ENCODE peak calls at places on chromosomes 5 and 9, in seven cellular contexts. J is OCI-LY7, R is HCT116, C is heart right ventricle, N is mesothelial cell of epicardium, I is testis, E is fibroblast of mammary gland. Y is an unnamed sample.

GRCh38 chr9:109780453-109781033 is 545 bp downstream of the PALM2AKAP2 start:
- DNase-seq in J (no peak), R (no peak), C (no peak), N (no peak), I (no peak), E (peak; percentile 33), Y (no peak)

GRCh38 chr5:44233691-44234090 is 155.5 kb downstream of the FGF10 start:
- DNase-seq in J (no peak), R (no peak), C (no peak), N (no peak), I (no peak), E (no peak), Y (no peak)

GRCh38 chr5:137126829-137127228 is 372.3 kb downstream of the SPOCK1 start:
- DNase-seq in J (no peak), R (no peak), C (no peak), N (no peak), I (no peak), E (no peak), Y (no peak)

GRCh38 chr9:131197160-131197911 is 72.0 kb downstream of the NUP214 start:
- DNase-seq in J (no peak), R (no peak), C (no peak), N (no peak), I (no peak), E (no peak), Y (no peak)

GRCh38 chr9:116985636-116986414 is 298.7 kb downstream of the TRIM32 start:
- DNase-seq in J (no peak), R (no peak), C (no peak), N (no peak), I (no peak), E (no peak), Y (no peak)

GRCh38 chr5:3020426-3020825 is 268.9 kb upstream of the IRX2 start:
- DNase-seq in J (no peak), R (no peak), C (no peak), N (no peak), I (peak; percentile 16), E (no peak), Y (no peak)

GRCh38 chr9:72382405-72382804 is 17.4 kb upstream of the ZFAND5 start:
- DNase-seq in J (no peak), R (no peak), C (no peak), N (no peak), I (peak; percentile 88), E (peak; percentile 59), Y (no peak)

GRCh38 chr5:175683921-175684320 is 26.1 kb downstream of the HRH2 start:
- DNase-seq in J (no peak), R (no peak), C (no peak), N (no peak), I (no peak), E (no peak), Y (no peak)

GRCh38 chr5:174115226-174115625 is 69.7 kb downstream of the NSG2 start:
- DNase-seq in J (no peak), R (no peak), C (no peak), N (no peak), I (no peak), E (no peak), Y (no peak)

GRCh38 chr9:92600742-92601261 is 65.0 kb upstream of the ECM2 start:
- DNase-seq in J (no peak), R (no peak), C (no peak), N (no peak), I (no peak), E (peak; percentile 63), Y (no peak)

GRCh38 chr9:107870221-107870620 is 380.7 kb upstream of the KLF4 start:
- DNase-seq in J (no peak), R (no peak), C (no peak), N (no peak), I (no peak), E (no peak), Y (no peak)

GRCh38 chr5:33761139-33761538 is 130.7 kb downstream of the ADAMTS12 start:
- DNase-seq in J (no peak), R (no peak), C (no peak), N (no peak), I (no peak), E (no peak), Y (no peak)

GRCh38 chr9:124209279-124209678 is 48.5 kb upstream of the NEK6 start:
- DNase-seq in J (no peak), R (no peak), C (no peak), N (no peak), I (no peak), E (no peak), Y (no peak)

GRCh38 chr9:79408617-79409016 is 163.1 kb upstream of the TLE4 start:
- DNase-seq in J (no peak), R (no peak), C (no peak), N (no peak), I (no peak), E (no peak), Y (no peak)

DNA sequence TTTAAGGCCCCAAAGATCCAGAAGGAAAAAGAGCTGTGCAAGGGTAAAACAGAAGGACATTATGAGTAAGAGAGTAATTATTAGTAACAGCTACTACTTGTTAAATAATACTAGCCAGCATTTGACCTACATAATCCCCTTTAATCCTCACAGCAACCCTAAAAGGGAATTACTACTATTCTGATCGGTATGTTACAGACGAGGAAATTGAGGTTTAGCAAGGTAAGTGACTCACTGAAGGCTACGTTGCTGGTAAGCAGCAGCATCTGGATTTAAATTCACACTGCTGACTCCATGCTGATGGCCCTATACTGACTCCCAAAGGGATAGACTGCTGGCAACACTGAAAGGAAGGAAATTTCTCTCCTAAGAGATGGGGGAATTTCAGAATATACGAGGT is 3.7 kb upstream of the FSD1L start:
- DNase-seq in J (no peak), R (no peak), C (no peak), N (no peak), I (no peak), E (peak; percentile 83), Y (no peak)
- TF ChIP-seq CTCF in J (no peak), R (no peak), C (no peak), N (no peak), I (no peak), E (no peak), Y (no peak)

GRCh38 chr9:134585746-134586706 is 55.6 kb upstream of the COL5A1 start:
- DNase-seq in J (no peak), R (no peak), C (no peak), N (no peak), I (no peak), E (peak; percentile 49), Y (no peak)
- TF ChIP-seq CTCF in J (no peak), R (peak; percentile 6), C (no peak), N (no peak), I (no peak), E (no peak), Y (no peak)

GRCh38 chr5:132342291-132343180 is 27.0 kb upstream of the SLC22A5 start:
- DNase-seq in J (no peak), R (no peak), C (no peak), N (no peak), I (no peak), E (no peak), Y (no peak)
- TF ChIP-seq CTCF in J (peak; percentile 28), R (no peak), C (no peak), N (no peak), I (no peak), E (no peak), Y (no peak)

DNA sequence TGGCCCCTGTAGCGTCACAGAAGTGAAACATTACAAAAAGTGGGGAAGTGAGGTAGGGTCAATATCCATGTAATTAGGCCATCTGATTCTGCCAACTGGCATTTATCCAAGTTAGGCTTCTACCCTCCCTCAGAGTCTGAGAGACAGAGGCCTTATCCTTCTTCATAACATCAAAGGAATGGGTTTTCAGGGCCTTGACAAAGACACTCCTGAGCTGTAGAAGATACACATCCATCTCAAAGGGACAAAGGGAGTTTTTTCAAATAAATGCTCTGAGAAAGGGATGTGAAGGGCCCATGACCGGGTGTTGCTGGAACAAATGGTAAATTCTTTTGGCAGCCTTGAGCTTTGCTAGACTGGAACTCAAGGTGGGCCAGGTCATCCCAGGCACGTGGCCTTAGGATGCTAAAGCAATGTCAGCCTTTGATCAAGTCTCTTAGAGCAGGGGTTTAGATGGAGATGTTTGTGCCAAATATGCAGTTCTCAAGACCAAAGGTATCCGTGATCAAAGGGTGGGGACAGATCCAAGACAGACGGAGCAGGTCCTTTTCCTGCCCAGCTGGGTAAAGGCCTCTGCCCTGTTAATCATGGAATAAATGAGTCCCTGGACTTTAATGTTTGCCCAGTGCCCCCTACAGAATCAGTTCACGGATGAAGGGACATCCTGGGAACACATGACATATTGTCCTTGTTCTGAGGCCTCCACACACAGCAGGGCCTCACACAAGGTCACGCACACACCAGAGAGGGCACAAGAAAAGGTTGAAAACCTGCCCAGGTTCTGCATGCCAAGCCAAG is 10.0 kb upstream of the FAM169A start:
- DNase-seq in J (no peak), R (no peak), C (no peak), N (no peak), I (no peak), E (no peak), Y (no peak)
- TF ChIP-seq CTCF in J (no peak), R (no peak), C (no peak), N (no peak), I (no peak), E (no peak), Y (no peak)

DNA sequence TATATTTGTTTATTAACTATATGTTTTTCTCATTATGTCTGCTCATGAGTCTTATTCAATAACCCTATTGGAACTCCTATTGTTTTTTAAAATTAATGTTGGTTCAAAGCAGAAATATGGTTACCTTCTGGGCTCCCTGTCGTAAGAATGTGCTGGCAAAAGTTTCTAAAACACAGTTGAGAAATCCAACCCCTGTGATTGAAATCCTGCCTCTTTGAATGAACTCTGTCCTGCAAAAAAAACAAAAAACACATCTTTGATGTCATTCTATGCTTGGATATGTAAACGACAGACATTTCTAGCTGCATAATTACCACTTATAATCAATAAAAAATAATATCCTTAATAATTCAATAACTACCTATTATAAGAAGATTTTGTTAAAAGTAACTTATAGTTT is 38.8 kb downstream of the PRELID2 start:
- DNase-seq in J (no peak), R (no peak), C (no peak), N (no peak), I (no peak), E (no peak), Y (no peak)
- TF ChIP-seq CTCF in J (no peak), R (no peak), C (no peak), N (no peak), I (no peak), E (no peak), Y (no peak)